ENCODE peak calls at places on chromosome 13, in ten cellular contexts. C is sigmoid colon; X is upper lobe of right lung; Z is mucosa of descending colon; F is left ventricle myocardium inferior; U is CD8-positive, alpha-beta T cell; I is neural progenitor cell; D is pancreas; A is suprapubic skin; S is psoas muscle. B is an unnamed sample. For H3K9me3 and H3K4me1, the result is how much of the 10 kb centered on the place peaks cover.

GRCh38 chr13:86051134-86052103 is 252.2 kb upstream of the SLITRK6 start:
- DNase-seq in C (no peak), U (no peak), I (no peak), X (no peak), F (no peak), S (no peak), Z (no peak), D (no peak), A (no peak), B (no peak)

GRCh38 chr13:95385808-95386207 is 84.6 kb upstream of the ABCC4 start:
- DNase-seq in I (no peak), F (no peak), Z (no peak), D (no peak), S (no peak), X (no peak), A (no peak), U (no peak), C (peak), B (no peak)

GRCh38 chr13:73778242-73778864 is 355.9 kb downstream of the KLF12 start:
- DNase-seq in A (no peak), S (no peak), U (no peak), C (no peak), F (no peak), I (no peak), D (no peak), Z (no peak), X (no peak), B (no peak)

GRCh38 chr13:114136576-114136975 is 4.2 kb upstream of the RASA3 start:
- DNase-seq in U (no peak), D (no peak), S (peak), A (no peak), X (peak), Z (peak), F (no peak), C (peak), I (no peak), B (no peak)

GRCh38 chr13:49064459-49064858 is 88.7 kb downstream of the FNDC3A start:
- DNase-seq in X (no peak), U (no peak), A (no peak), I (no peak), S (no peak), D (no peak), Z (no peak), C (no peak), F (no peak), B (no peak)

GRCh38 chr13:28533049-28533436 is 38.1 kb upstream of the FLT1 start:
- DNase-seq in A (no peak), C (no peak), X (no peak), F (no peak), U (no peak), I (no peak), S (no peak), Z (no peak), D (no peak), B (peak)

GRCh38 chr13:59337070-59337469 is 826.7 kb downstream of the DIAPH3 start:
- DNase-seq in S (no peak), U (no peak), D (no peak), C (no peak), X (no peak), Z (no peak), I (no peak), F (no peak), A (no peak), B (peak)

GRCh38 chr13:59950201-59950730 is 213.5 kb downstream of the DIAPH3 start:
- DNase-seq in F (no peak), I (no peak), A (no peak), X (no peak), Z (no peak), D (no peak), U (no peak), C (no peak), S (no peak), B (no peak)

GRCh38 chr13:24127116-24127631 is 33.3 kb upstream of the SPATA13 start:
- DNase-seq in I (no peak), Z (peak), D (no peak), F (no peak), X (no peak), C (no peak), U (no peak), S (no peak), A (no peak), B (no peak)

GRCh38 chr13:73421310-73421912 is 362.6 kb downstream of the KLF5 start:
- DNase-seq in X (no peak), C (no peak), D (no peak), S (no peak), A (no peak), Z (no peak), F (no peak), U (no peak), I (no peak), B (no peak)

GRCh38 chr13:42078113-42078769 is 29.8 kb downstream of the DGKH start:
- DNase-seq in D (no peak), F (no peak), S (no peak), X (no peak), U (no peak), Z (no peak), A (no peak), I (peak), C (no peak), B (peak)

DNA sequence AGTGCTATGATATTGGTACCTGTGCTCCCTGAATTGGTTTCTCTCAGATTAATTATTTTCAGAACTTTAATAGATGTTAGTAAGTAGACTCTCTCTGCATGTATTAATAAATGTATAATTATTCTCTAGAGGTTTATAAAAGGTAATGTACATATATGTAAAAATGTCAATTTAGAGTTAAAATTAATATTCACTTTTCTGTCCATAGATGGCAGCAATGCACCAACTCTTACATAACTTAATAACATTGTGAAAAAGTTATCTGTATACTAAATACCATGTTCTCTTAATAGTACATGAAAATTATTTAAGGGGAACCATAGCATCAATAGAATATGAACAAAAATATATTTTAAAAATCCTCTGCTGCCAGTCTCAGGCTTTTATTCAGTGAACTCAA is 515.0 kb upstream of the KLHL1 start:
- DNase-seq in I (peak), D (no peak), F (no peak), Z (no peak), X (no peak), U (no peak), C (no peak), A (no peak), S (no peak), B (peak)
- TF ChIP-seq CTCF in I (peak), D (no peak), F (peak), Z (no peak), X (peak), U (peak), C (no peak), A (no peak), S (no peak), B (peak)

DNA sequence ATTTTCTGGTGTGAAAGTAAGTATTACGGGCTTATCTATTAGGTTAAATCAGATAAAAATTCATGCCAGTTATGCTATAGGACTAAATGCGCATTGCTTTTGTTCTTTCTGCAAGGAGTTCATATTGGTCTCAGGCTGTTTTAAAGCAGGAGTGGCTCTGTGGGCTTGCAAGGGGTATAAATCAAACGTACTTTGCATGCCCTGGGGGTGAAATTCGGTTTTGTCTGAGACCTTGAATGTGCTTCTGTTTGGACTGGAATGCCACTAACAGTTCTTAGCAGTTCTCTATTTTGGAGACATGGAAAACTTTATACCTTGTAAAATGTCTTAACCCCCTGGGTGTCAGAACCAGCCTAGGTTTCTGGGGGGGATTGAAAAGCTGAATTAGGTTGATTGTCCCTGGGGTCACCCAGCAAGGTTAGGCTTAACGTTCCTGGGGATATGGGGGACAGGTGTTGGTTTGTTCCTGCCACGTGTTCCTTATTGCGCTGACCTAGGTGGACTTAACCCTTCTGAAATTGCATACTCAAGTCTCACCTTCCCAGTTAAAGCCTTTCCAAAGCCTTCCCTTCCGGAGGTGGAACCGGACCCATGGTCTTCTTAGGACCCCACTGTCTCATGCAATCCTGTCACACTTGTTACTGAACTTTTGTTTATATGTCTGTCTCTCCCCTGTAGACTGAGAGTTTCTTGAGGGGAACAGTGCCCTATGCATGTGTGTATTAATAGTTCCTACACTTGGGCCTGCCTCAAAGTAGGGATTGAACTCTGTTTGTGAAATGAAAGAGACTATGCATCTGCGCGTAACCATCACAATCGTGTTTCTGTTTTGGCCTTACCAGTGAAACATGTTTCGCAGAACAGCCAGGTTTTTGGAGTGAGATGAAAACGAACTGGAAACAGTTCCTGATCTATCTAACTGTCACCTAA is 182.3 kb downstream of the LMO7 start:
- DNase-seq in S (no peak), I (no peak), F (no peak), Z (no peak), A (no peak), U (no peak), D (no peak), X (no peak), C (no peak), B (no peak)
- H3K9me3 ChIP-seq in S (under half), I (under half), F (under half), Z (under half), A (under half), U (under half), D (under half), X (under half), C (under half), B (under half)

GRCh38 chr13:98486412-98486811 is 90.5 kb downstream of the STK24 start:
- DNase-seq in D (no peak), Z (no peak), I (no peak), X (no peak), U (no peak), C (no peak), F (no peak), A (no peak), S (no peak), B (no peak)
- H3K4me1 ChIP-seq in D (half or more), Z (half or more), I (half or more), X (half or more), U (under half), C (half or more), F (half or more), A (half or more), S (half or more), B (half or more)

GRCh38 chr13:43730642-43731041 is 56.1 kb downstream of the ENOX1 start:
- DNase-seq in S (peak), I (no peak), C (peak), Z (no peak), X (no peak), A (no peak), U (no peak), D (no peak), F (no peak), B (peak)
- TF ChIP-seq CTCF in S (no peak), I (no peak), C (no peak), Z (no peak), X (no peak), A (no peak), U (no peak), D (no peak), F (no peak), B (no peak)

DNA sequence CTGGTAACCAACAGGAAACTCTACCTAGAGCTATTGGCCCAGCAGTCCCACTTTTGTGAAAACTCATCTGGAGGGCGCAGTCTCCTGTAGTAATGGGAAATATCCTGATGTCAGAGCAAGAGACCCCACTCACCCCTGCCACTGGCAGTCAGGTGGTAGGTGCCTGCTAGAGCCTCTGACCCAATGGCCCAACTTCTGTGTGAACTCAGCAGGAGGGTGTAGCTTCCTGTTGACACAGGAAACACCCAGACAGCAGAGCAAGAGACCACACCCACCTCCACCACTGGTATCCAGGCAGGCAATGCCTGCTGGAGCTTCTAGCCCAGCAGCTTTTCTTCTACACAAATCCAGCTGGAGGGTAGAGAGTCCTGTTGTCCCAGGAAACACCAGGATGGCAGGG is 1176.8 kb upstream of the PRR20A start:
- DNase-seq in D (no peak), S (no peak), I (no peak), X (no peak), F (no peak), U (no peak), Z (no peak), C (no peak), A (no peak), B (no peak)
- H3K9me3 ChIP-seq in D (under half), S (under half), I (under half), X (under half), F (half or more), U (under half), Z (half or more), C (under half), A (under half), B (under half)